ENCODE peak calls at places on chromosomes 7 and 10, in nine cellular contexts. One of them, this sample, is unnamed.

GRCh38 chr7:12303507-12303906 is 92.4 kb downstream of the TMEM106B start:
- DNase-seq in dorsolateral prefrontal cortex: no peak
- DNase-seq in brain microvascular endothelial cell: no peak
- DNase-seq in upper lobe of right lung: no peak
- DNase-seq in CD4-positive, alpha-beta T cell: no peak
- DNase-seq in ovary: no peak
- DNase-seq in BE2C: peak
- DNase-seq in endothelial cell: no peak
- DNase-seq in neural crest cell: no peak
- DNase-seq in this sample: no peak

GRCh38 chr7:111388912-111389311 is 173.4 kb downstream of the IMMP2L start:
- DNase-seq in neural crest cell: no peak
- DNase-seq in BE2C: no peak
- DNase-seq in dorsolateral prefrontal cortex: no peak
- DNase-seq in endothelial cell: no peak
- DNase-seq in upper lobe of right lung: no peak
- DNase-seq in brain microvascular endothelial cell: no peak
- DNase-seq in ovary: no peak
- DNase-seq in CD4-positive, alpha-beta T cell: no peak
- DNase-seq in this sample: no peak

GRCh38 chr7:101486056-101486763 is 123.5 kb downstream of the COL26A1 start:
- DNase-seq in dorsolateral prefrontal cortex: no peak
- DNase-seq in endothelial cell: no peak
- DNase-seq in CD4-positive, alpha-beta T cell: no peak
- DNase-seq in brain microvascular endothelial cell: no peak
- DNase-seq in upper lobe of right lung: no peak
- DNase-seq in ovary: no peak
- DNase-seq in BE2C: peak
- DNase-seq in neural crest cell: no peak
- DNase-seq in this sample: no peak

GRCh38 chr7:56175086-56175760 is 59.0 kb upstream of the NUPR2 start:
- DNase-seq in ovary: peak
- DNase-seq in endothelial cell: no peak
- DNase-seq in BE2C: peak
- DNase-seq in CD4-positive, alpha-beta T cell: no peak
- DNase-seq in brain microvascular endothelial cell: no peak
- DNase-seq in upper lobe of right lung: peak
- DNase-seq in dorsolateral prefrontal cortex: no peak
- DNase-seq in neural crest cell: no peak
- DNase-seq in this sample: no peak

GRCh38 chr7:112572669-112573301 is 92.0 kb downstream of the LSMEM1 start:
- DNase-seq in neural crest cell: no peak
- DNase-seq in dorsolateral prefrontal cortex: no peak
- DNase-seq in CD4-positive, alpha-beta T cell: no peak
- DNase-seq in ovary: no peak
- DNase-seq in BE2C: no peak
- DNase-seq in brain microvascular endothelial cell: no peak
- DNase-seq in upper lobe of right lung: no peak
- DNase-seq in endothelial cell: no peak
- DNase-seq in this sample: no peak

GRCh38 chr10:71090330-71090729 is 122.0 kb upstream of the UNC5B start:
- DNase-seq in BE2C: no peak
- DNase-seq in endothelial cell: no peak
- DNase-seq in dorsolateral prefrontal cortex: no peak
- DNase-seq in CD4-positive, alpha-beta T cell: no peak
- DNase-seq in ovary: no peak
- DNase-seq in upper lobe of right lung: peak
- DNase-seq in brain microvascular endothelial cell: no peak
- DNase-seq in neural crest cell: peak
- DNase-seq in this sample: peak

GRCh38 chr10:114839901-114840300 is 18.3 kb downstream of the FHIP2A start:
- DNase-seq in dorsolateral prefrontal cortex: no peak
- DNase-seq in upper lobe of right lung: no peak
- DNase-seq in CD4-positive, alpha-beta T cell: no peak
- DNase-seq in endothelial cell: no peak
- DNase-seq in BE2C: no peak
- DNase-seq in brain microvascular endothelial cell: no peak
- DNase-seq in ovary: no peak
- DNase-seq in neural crest cell: no peak
- DNase-seq in this sample: no peak

GRCh38 chr10:104090597-104090996 is 4.9 kb upstream of the COL17A1 start:
- DNase-seq in neural crest cell: no peak
- DNase-seq in dorsolateral prefrontal cortex: no peak
- DNase-seq in BE2C: no peak
- DNase-seq in brain microvascular endothelial cell: no peak
- DNase-seq in CD4-positive, alpha-beta T cell: no peak
- DNase-seq in ovary: no peak
- DNase-seq in endothelial cell: no peak
- DNase-seq in upper lobe of right lung: no peak
- DNase-seq in this sample: no peak

GRCh38 chr10:78802866-78803265 is 265.9 kb upstream of the ZMIZ1 start:
- DNase-seq in upper lobe of right lung: no peak
- DNase-seq in neural crest cell: no peak
- DNase-seq in brain microvascular endothelial cell: no peak
- DNase-seq in BE2C: peak
- DNase-seq in dorsolateral prefrontal cortex: no peak
- DNase-seq in CD4-positive, alpha-beta T cell: no peak
- DNase-seq in ovary: peak
- DNase-seq in endothelial cell: no peak
- DNase-seq in this sample: no peak

GRCh38 chr10:118569241-118569881 is 26.1 kb downstream of the PRLHR start:
- DNase-seq in ovary: no peak
- DNase-seq in upper lobe of right lung: no peak
- DNase-seq in endothelial cell: no peak
- DNase-seq in brain microvascular endothelial cell: peak
- DNase-seq in BE2C: no peak
- DNase-seq in dorsolateral prefrontal cortex: no peak
- DNase-seq in neural crest cell: no peak
- DNase-seq in CD4-positive, alpha-beta T cell: no peak
- DNase-seq in this sample: peak

GRCh38 chr7:111796671-111797070 is 234.4 kb upstream of the IMMP2L start:
- DNase-seq in ovary: no peak
- DNase-seq in brain microvascular endothelial cell: no peak
- DNase-seq in CD4-positive, alpha-beta T cell: no peak
- DNase-seq in dorsolateral prefrontal cortex: no peak
- DNase-seq in neural crest cell: peak
- DNase-seq in upper lobe of right lung: no peak
- DNase-seq in BE2C: no peak
- DNase-seq in endothelial cell: no peak
- DNase-seq in this sample: no peak

GRCh38 chr7:155629171-155629570 is 15.3 kb upstream of the RBM33 start:
- DNase-seq in CD4-positive, alpha-beta T cell: no peak
- DNase-seq in endothelial cell: no peak
- DNase-seq in upper lobe of right lung: no peak
- DNase-seq in brain microvascular endothelial cell: no peak
- DNase-seq in dorsolateral prefrontal cortex: no peak
- DNase-seq in neural crest cell: no peak
- DNase-seq in ovary: no peak
- DNase-seq in BE2C: no peak
- DNase-seq in this sample: no peak

GRCh38 chr7:6375346-6376101 is 72.2 kb downstream of the DAGLB start:
- DNase-seq in BE2C: no peak
- DNase-seq in ovary: no peak
- DNase-seq in endothelial cell: no peak
- DNase-seq in upper lobe of right lung: no peak
- DNase-seq in CD4-positive, alpha-beta T cell: peak
- DNase-seq in dorsolateral prefrontal cortex: no peak
- DNase-seq in brain microvascular endothelial cell: no peak
- DNase-seq in neural crest cell: no peak
- DNase-seq in this sample: no peak

GRCh38 chr10:73997479-73997805 is 474 bp upstream of the VCL start:
- DNase-seq in dorsolateral prefrontal cortex: no peak
- DNase-seq in upper lobe of right lung: no peak
- DNase-seq in CD4-positive, alpha-beta T cell: no peak
- DNase-seq in endothelial cell: no peak
- DNase-seq in brain microvascular endothelial cell: no peak
- DNase-seq in ovary: no peak
- DNase-seq in neural crest cell: no peak
- DNase-seq in BE2C: no peak
- DNase-seq in this sample: no peak

GRCh38 chr7:21357146-21358097 is 70.5 kb upstream of the SP4 start:
- DNase-seq in brain microvascular endothelial cell: no peak
- DNase-seq in neural crest cell: no peak
- DNase-seq in endothelial cell: no peak
- DNase-seq in CD4-positive, alpha-beta T cell: no peak
- DNase-seq in upper lobe of right lung: no peak
- DNase-seq in BE2C: no peak
- DNase-seq in ovary: no peak
- DNase-seq in dorsolateral prefrontal cortex: no peak
- DNase-seq in this sample: no peak

GRCh38 chr7:99384523-99384922 is 10.0 kb downstream of the ARPC1B start:
- DNase-seq in dorsolateral prefrontal cortex: no peak
- DNase-seq in BE2C: no peak
- DNase-seq in upper lobe of right lung: no peak
- DNase-seq in neural crest cell: no peak
- DNase-seq in ovary: no peak
- DNase-seq in endothelial cell: no peak
- DNase-seq in CD4-positive, alpha-beta T cell: no peak
- DNase-seq in brain microvascular endothelial cell: no peak
- DNase-seq in this sample: no peak

GRCh38 chr7:142228681-142229080 is 29.2 kb downstream of the PRSS58 start:
- DNase-seq in dorsolateral prefrontal cortex: no peak
- DNase-seq in upper lobe of right lung: no peak
- DNase-seq in ovary: no peak
- DNase-seq in endothelial cell: no peak
- DNase-seq in neural crest cell: no peak
- DNase-seq in BE2C: no peak
- DNase-seq in CD4-positive, alpha-beta T cell: no peak
- DNase-seq in brain microvascular endothelial cell: no peak
- DNase-seq in this sample: no peak

GRCh38 chr7:142231716-142232115 is 26.1 kb downstream of the PRSS58 start:
- DNase-seq in ovary: no peak
- DNase-seq in BE2C: peak
- DNase-seq in brain microvascular endothelial cell: no peak
- DNase-seq in endothelial cell: peak
- DNase-seq in CD4-positive, alpha-beta T cell: no peak
- DNase-seq in neural crest cell: peak
- DNase-seq in upper lobe of right lung: no peak
- DNase-seq in dorsolateral prefrontal cortex: no peak
- DNase-seq in this sample: no peak
- TF ChIP-seq CTCF in ovary: no peak
- TF ChIP-seq CTCF in BE2C: peak
- TF ChIP-seq CTCF in brain microvascular endothelial cell: peak
- TF ChIP-seq CTCF in endothelial cell: no peak
- TF ChIP-seq CTCF in CD4-positive, alpha-beta T cell: no peak
- TF ChIP-seq CTCF in neural crest cell: peak
- TF ChIP-seq CTCF in upper lobe of right lung: no peak
- TF ChIP-seq CTCF in dorsolateral prefrontal cortex: no peak
- TF ChIP-seq CTCF in this sample: peak

GRCh38 chr7:23685770-23686169 is 5.8 kb downstream of the FAM221A start:
- DNase-seq in ovary: no peak
- DNase-seq in CD4-positive, alpha-beta T cell: no peak
- DNase-seq in endothelial cell: no peak
- DNase-seq in upper lobe of right lung: no peak
- DNase-seq in brain microvascular endothelial cell: no peak
- DNase-seq in BE2C: no peak
- DNase-seq in dorsolateral prefrontal cortex: no peak
- DNase-seq in neural crest cell: no peak
- DNase-seq in this sample: no peak

GRCh38 chr7:23679898-23680416 is at the start of gene FAM221A:
- DNase-seq in CD4-positive, alpha-beta T cell: peak
- DNase-seq in BE2C: peak
- DNase-seq in upper lobe of right lung: peak
- DNase-seq in brain microvascular endothelial cell: peak
- DNase-seq in endothelial cell: peak
- DNase-seq in dorsolateral prefrontal cortex: peak
- DNase-seq in ovary: peak
- DNase-seq in neural crest cell: peak
- DNase-seq in this sample: peak

GRCh38 chr7:23680417-23681405 is 712 bp downstream of the FAM221A start:
- DNase-seq in neural crest cell: peak
- DNase-seq in upper lobe of right lung: peak
- DNase-seq in ovary: peak
- DNase-seq in CD4-positive, alpha-beta T cell: peak
- DNase-seq in endothelial cell: peak
- DNase-seq in BE2C: no peak
- DNase-seq in brain microvascular endothelial cell: peak
- DNase-seq in dorsolateral prefrontal cortex: peak
- DNase-seq in this sample: no peak
- TF ChIP-seq CTCF in neural crest cell: no peak
- TF ChIP-seq CTCF in upper lobe of right lung: no peak
- TF ChIP-seq CTCF in ovary: no peak
- TF ChIP-seq CTCF in CD4-positive, alpha-beta T cell: no peak
- TF ChIP-seq CTCF in endothelial cell: no peak
- TF ChIP-seq CTCF in BE2C: no peak
- TF ChIP-seq CTCF in brain microvascular endothelial cell: no peak
- TF ChIP-seq CTCF in dorsolateral prefrontal cortex: no peak
- TF ChIP-seq CTCF in this sample: no peak

DNA sequence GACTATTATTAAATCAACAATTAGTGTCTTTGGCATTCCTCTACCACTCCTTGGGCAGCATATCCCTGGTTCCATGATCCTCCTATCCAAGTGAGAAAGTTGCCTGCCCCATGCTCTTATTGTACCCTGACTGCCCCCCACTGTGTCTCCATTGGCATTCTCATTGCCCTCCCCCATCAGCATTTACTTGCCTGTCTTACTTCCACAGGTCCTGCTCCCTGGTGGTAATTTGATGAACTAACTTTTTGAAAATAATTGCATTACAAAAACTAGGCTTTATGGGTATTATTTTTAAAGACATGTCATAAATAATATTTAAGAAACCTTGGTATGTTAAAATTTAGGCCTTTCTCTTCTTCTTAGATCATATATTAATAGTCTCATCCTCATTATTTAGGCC is 346.4 kb downstream of the PCLO start:
- DNase-seq in brain microvascular endothelial cell: no peak
- DNase-seq in dorsolateral prefrontal cortex: no peak
- DNase-seq in neural crest cell: no peak
- DNase-seq in upper lobe of right lung: no peak
- DNase-seq in CD4-positive, alpha-beta T cell: no peak
- DNase-seq in ovary: no peak
- DNase-seq in BE2C: no peak
- DNase-seq in endothelial cell: no peak
- DNase-seq in this sample: no peak
- TF ChIP-seq CTCF in brain microvascular endothelial cell: peak
- TF ChIP-seq CTCF in dorsolateral prefrontal cortex: no peak
- TF ChIP-seq CTCF in neural crest cell: no peak
- TF ChIP-seq CTCF in upper lobe of right lung: no peak
- TF ChIP-seq CTCF in CD4-positive, alpha-beta T cell: no peak
- TF ChIP-seq CTCF in ovary: no peak
- TF ChIP-seq CTCF in BE2C: peak
- TF ChIP-seq CTCF in endothelial cell: peak
- TF ChIP-seq CTCF in this sample: peak

DNA sequence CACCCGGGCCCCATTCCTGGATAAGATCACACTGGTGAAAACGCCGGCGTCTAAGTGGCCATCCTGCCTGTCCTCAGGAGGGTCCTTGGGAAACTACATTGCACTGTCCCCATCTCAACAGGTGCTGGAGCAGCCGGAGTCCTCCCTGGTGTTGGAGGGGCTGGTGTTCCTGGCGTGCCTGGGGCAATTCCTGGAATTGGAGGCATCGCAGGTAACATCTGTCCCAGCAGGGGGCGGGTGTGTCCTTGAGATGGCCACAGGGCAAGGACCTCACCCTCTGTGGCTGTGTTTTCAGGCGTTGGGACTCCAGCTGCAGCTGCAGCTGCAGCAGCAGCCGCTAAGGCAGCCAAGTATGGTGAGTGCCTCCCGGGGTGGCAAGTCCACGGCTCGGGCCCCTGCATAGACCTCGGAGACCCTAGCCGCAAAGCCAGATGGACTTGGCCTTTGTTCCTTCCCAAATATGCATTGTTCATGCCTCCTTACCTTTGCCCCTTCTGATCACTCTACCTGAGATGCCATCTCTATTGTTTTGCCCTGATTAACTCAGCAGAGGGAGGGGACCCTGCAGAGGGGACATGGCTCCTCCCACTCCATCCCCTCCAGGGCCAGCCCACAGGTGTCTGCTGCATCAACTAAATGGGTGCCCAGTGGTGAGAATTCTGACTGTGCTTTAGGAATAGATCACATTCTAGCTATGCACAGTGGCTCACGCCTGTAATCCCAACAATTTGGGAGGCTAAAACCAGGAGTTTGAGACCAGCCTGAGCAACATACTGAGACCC is 23.8 kb downstream of the ELN start:
- DNase-seq in ovary: no peak
- DNase-seq in dorsolateral prefrontal cortex: peak
- DNase-seq in BE2C: peak
- DNase-seq in upper lobe of right lung: peak
- DNase-seq in endothelial cell: peak
- DNase-seq in brain microvascular endothelial cell: no peak
- DNase-seq in CD4-positive, alpha-beta T cell: no peak
- DNase-seq in neural crest cell: peak
- DNase-seq in this sample: no peak
- TF ChIP-seq CTCF in ovary: no peak
- TF ChIP-seq CTCF in dorsolateral prefrontal cortex: no peak
- TF ChIP-seq CTCF in BE2C: peak
- TF ChIP-seq CTCF in upper lobe of right lung: peak
- TF ChIP-seq CTCF in endothelial cell: peak
- TF ChIP-seq CTCF in brain microvascular endothelial cell: peak
- TF ChIP-seq CTCF in CD4-positive, alpha-beta T cell: no peak
- TF ChIP-seq CTCF in neural crest cell: peak
- TF ChIP-seq CTCF in this sample: peak